ENCODE peak calls at places on chromosomes 11 and 22, in ten cellular contexts. R, Z, U, J, C, T, K, S, X and I are unnamed samples.

GRCh38 chr22:38758276-38758945 is 2.6 kb upstream of the SUN2 start:
- DNase-seq in X (no peak), T (no peak), S (no peak), C (no peak), R (no peak), K (peak), U (no peak), J (no peak), Z (no peak), I (no peak)

GRCh38 chr11:112961146-112961668 is at the start of gene NCAM1:
- DNase-seq in X (peak), K (no peak), S (peak), Z (peak), J (peak), T (no peak), U (no peak), C (peak), R (peak), I (peak)

GRCh38 chr11:69734841-69735240 is 31.0 kb upstream of the FGF19 start:
- DNase-seq in K (no peak), U (no peak), X (no peak), Z (no peak), C (no peak), R (no peak), T (no peak), J (no peak), S (no peak), I (no peak)

GRCh38 chr11:97349201-97349600 is 959.4 kb downstream of the JRKL start:
- DNase-seq in T (no peak), J (no peak), X (no peak), C (no peak), S (no peak), U (no peak), Z (no peak), R (no peak), K (no peak), I (no peak)

GRCh38 chr22:31279821-31280496 is 12.3 kb downstream of the PIK3IP1 start:
- DNase-seq in K (no peak), T (no peak), Z (no peak), S (no peak), R (no peak), X (no peak), J (no peak), C (no peak), U (peak), I (no peak)

GRCh38 chr22:37742374-37743092 is 45.7 kb downstream of the TRIOBP start:
- DNase-seq in S (no peak), K (no peak), Z (no peak), J (peak), X (peak), T (no peak), R (peak), U (peak), C (peak), I (peak)

GRCh38 chr11:10327254-10327653 is 22.4 kb downstream of the ADM start:
- DNase-seq in R (no peak), U (no peak), Z (no peak), K (no peak), X (no peak), J (peak), C (peak), T (peak), S (no peak), I (peak)

GRCh38 chr11:64090811-64091516 is 55.2 kb downstream of the FLRT1 start:
- DNase-seq in R (peak), K (no peak), Z (no peak), C (peak), S (no peak), U (no peak), J (peak), X (no peak), T (no peak), I (no peak)

GRCh38 chr11:117520966-117521365 is 193.3 kb downstream of the CEP164 start:
- DNase-seq in U (no peak), K (no peak), T (no peak), R (no peak), C (no peak), J (no peak), S (no peak), Z (no peak), X (no peak), I (no peak)

GRCh38 chr11:16959528-16960100 is 54.6 kb downstream of the PLEKHA7 start:
- DNase-seq in R (no peak), U (no peak), S (no peak), K (no peak), T (no peak), C (no peak), X (no peak), J (no peak), Z (no peak), I (no peak)

GRCh38 chr22:42343551-42344081 is 73.2 kb upstream of the TCF20 start:
- DNase-seq in Z (peak), R (no peak), S (no peak), J (no peak), T (no peak), X (no peak), K (no peak), U (no peak), C (no peak), I (no peak)

GRCh38 chr11:12312132-12312531 is 65.2 kb upstream of the PARVA start:
- DNase-seq in C (no peak), X (no peak), U (no peak), Z (no peak), T (no peak), K (no peak), J (no peak), S (no peak), R (no peak), I (no peak)

GRCh38 chr11:22674470-22675426 is 8.3 kb downstream of the GAS2 start:
- DNase-seq in K (no peak), R (no peak), S (no peak), X (no peak), C (no peak), U (no peak), Z (no peak), T (no peak), J (no peak), I (no peak)

GRCh38 chr11:9498457-9499078 is 37.8 kb downstream of the ZNF143 start:
- DNase-seq in K (no peak), Z (no peak), U (no peak), J (no peak), S (no peak), T (no peak), R (no peak), X (no peak), C (no peak), I (no peak)

GRCh38 chr11:124069429-124070401 is 28.6 kb upstream of the OR10G7 start:
- DNase-seq in X (peak), J (peak), U (peak), Z (peak), T (peak), K (peak), C (peak), R (no peak), S (no peak), I (peak)

GRCh38 chr11:74154621-74155281 is 16.1 kb downstream of the C2CD3 start:
- DNase-seq in K (no peak), X (no peak), U (no peak), R (no peak), Z (no peak), S (no peak), J (peak), T (no peak), C (peak), I (peak)

GRCh38 chr11:16356751-16357365 is 512 bp upstream of the SOX6 start:
- DNase-seq in Z (no peak), C (no peak), X (peak), K (no peak), S (no peak), U (no peak), R (no peak), T (no peak), J (no peak), I (peak)

GRCh38 chr11:74566386-74566960 is 25.9 kb upstream of the POLD3 start:
- DNase-seq in J (no peak), K (no peak), C (no peak), R (no peak), X (no peak), T (no peak), Z (no peak), S (no peak), U (no peak), I (no peak)

GRCh38 chr11:12330491-12331231 is 46.7 kb upstream of the PARVA start:
- DNase-seq in T (no peak), R (no peak), U (no peak), X (no peak), Z (no peak), C (no peak), J (no peak), S (no peak), K (no peak), I (peak)

GRCh38 chr11:45771194-45771941 is 33.6 kb upstream of the SLC35C1 start:
- DNase-seq in U (peak), Z (peak), T (no peak), K (peak), S (peak), R (no peak), X (peak), C (peak), J (peak), I (peak)

GRCh38 chr22:44645531-44645930 is 56.5 kb upstream of the PRR5 start:
- DNase-seq in Z (no peak), U (no peak), S (no peak), T (no peak), C (no peak), K (no peak), R (no peak), X (no peak), J (no peak), I (no peak)

GRCh38 chr11:10443152-10443551 is 11.9 kb upstream of the AMPD3 start:
- DNase-seq in S (no peak), K (no peak), R (no peak), X (peak), T (no peak), C (no peak), J (peak), Z (no peak), U (no peak), I (no peak)

GRCh38 chr22:20236052-20236717 is 31.9 kb downstream of the RTN4R start:
- DNase-seq in R (no peak), J (no peak), U (no peak), Z (no peak), S (no peak), C (no peak), T (no peak), K (no peak), X (no peak), I (no peak)

GRCh38 chr11:69700278-69701140 is 3.3 kb downstream of the FGF19 start:
- DNase-seq in K (no peak), X (peak), Z (no peak), S (no peak), T (peak), C (peak), J (peak), R (peak), U (no peak), I (peak)

GRCh38 chr11:78646564-78647185 is 72.0 kb upstream of the NARS2 start:
- DNase-seq in X (no peak), Z (peak), S (no peak), J (peak), K (peak), T (peak), C (peak), U (peak), R (peak), I (peak)